ENCODE peak calls at places on chromosome X, in ten cellular contexts. Q, B, W, F, S, U, A, Z, V and P are unnamed samples.

GRCh38 chrX:37684918-37685317 is 673 bp upstream of the XK start:
- DNase-seq in Q (no peak), B (no peak), W (no peak), F (no peak), S (peak; percentile 51), U (no peak), A (no peak), Z (no peak), V (no peak), P (no peak)

GRCh38 chrX:122567911-122568310 is 616.2 kb upstream of the GRIA3 start:
- DNase-seq in Q (no peak), B (peak; percentile 35), W (no peak), F (no peak), S (no peak), U (no peak), A (no peak), Z (no peak), V (no peak), P (no peak)

GRCh38 chrX:21487832-21488231 is 113.6 kb downstream of the CNKSR2 start:
- DNase-seq in Q (no peak), B (no peak), W (no peak), F (no peak), S (no peak), U (no peak), A (no peak), Z (no peak), V (no peak), P (no peak)

GRCh38 chrX:19893722-19894121 is 6.3 kb upstream of the SH3KBP1 start:
- DNase-seq in Q (no peak), B (peak; percentile 76), W (no peak), F (no peak), S (no peak), U (peak; percentile 47), A (no peak), Z (no peak), V (no peak), P (no peak)

GRCh38 chrX:153766098-153766817 is 2.2 kb downstream of the PLXNB3 start:
- DNase-seq in Q (peak; percentile 39), B (peak; percentile 47), W (no peak), F (no peak), S (peak; percentile 88), U (peak; percentile 62), A (no peak), Z (no peak), V (peak; percentile 65), P (peak; percentile 37)

GRCh38 chrX:16843208-16843909 is 26.8 kb downstream of the RBBP7 start:
- DNase-seq in Q (no peak), B (no peak), W (no peak), F (no peak), S (no peak), U (no peak), A (no peak), Z (no peak), V (no peak), P (no peak)

GRCh38 chrX:54708404-54708803 is 89.7 kb downstream of the ITIH6 start:
- DNase-seq in Q (no peak), B (no peak), W (no peak), F (no peak), S (no peak), U (no peak), A (no peak), Z (no peak), V (no peak), P (no peak)

GRCh38 chrX:152635941-152636340 is 1.8 kb upstream of the GABRQ start:
- DNase-seq in Q (no peak), B (peak; percentile 61), W (no peak), F (no peak), S (peak; percentile 44), U (peak; percentile 40), A (no peak), Z (peak; percentile 13), V (peak; percentile 84), P (no peak)

GRCh38 chrX:55210931-55211677 is 9.0 kb upstream of the PAGE5 start:
- DNase-seq in Q (no peak), B (no peak), W (no peak), F (no peak), S (no peak), U (no peak), A (no peak), Z (no peak), V (no peak), P (no peak)

GRCh38 chrX:57286507-57287251 is at the start of gene FAAH2:
- DNase-seq in Q (peak; percentile 23), B (no peak), W (no peak), F (no peak), S (no peak), U (no peak), A (peak; percentile 27), Z (no peak), V (peak; percentile 87), P (peak; percentile 24)

GRCh38 chrX:141724186-141724585 is 25.6 kb upstream of the SPANXD start:
- DNase-seq in Q (no peak), B (no peak), W (no peak), F (no peak), S (no peak), U (no peak), A (no peak), Z (no peak), V (no peak), P (no peak)

GRCh38 chrX:112851806-112852205 is 11.2 kb upstream of the AMOT start:
- DNase-seq in Q (peak; percentile 70), B (peak; percentile 58), W (no peak), F (no peak), S (no peak), U (no peak), A (no peak), Z (no peak), V (no peak), P (peak; percentile 50)

GRCh38 chrX:40871385-40872082 is 136.2 kb upstream of the MED14 start:
- DNase-seq in Q (peak; percentile 53), B (peak; percentile 36), W (no peak), F (no peak), S (no peak), U (no peak), A (no peak), Z (no peak), V (no peak), P (peak; percentile 51)

GRCh38 chrX:41085883-41086626 is 810 bp downstream of the USP9X start:
- DNase-seq in Q (peak; percentile 67), B (peak; percentile 30), W (peak; percentile 82), F (no peak), S (peak; percentile 61), U (no peak), A (peak; percentile 10), Z (peak; percentile 14), V (peak; percentile 86), P (peak; percentile 48)

GRCh38 chrX:94041881-94042280 is 367.9 kb downstream of the FAM133A start:
- DNase-seq in Q (no peak), B (no peak), W (no peak), F (no peak), S (no peak), U (no peak), A (no peak), Z (no peak), V (no peak), P (no peak)

GRCh38 chrX:19683817-19684216 is 168.5 kb upstream of the MAP3K15 start:
- DNase-seq in Q (no peak), B (no peak), W (no peak), F (no peak), S (no peak), U (no peak), A (no peak), Z (no peak), V (no peak), P (no peak)

GRCh38 chrX:105645667-105646354 is 176.5 kb upstream of the NRK start:
- DNase-seq in Q (no peak), B (no peak), W (no peak), F (no peak), S (no peak), U (no peak), A (no peak), Z (no peak), V (no peak), P (no peak)

GRCh38 chrX:57573754-57574153 is 18.1 kb upstream of the ZXDB start:
- DNase-seq in Q (no peak), B (no peak), W (no peak), F (no peak), S (peak; percentile 57), U (no peak), A (no peak), Z (no peak), V (peak; percentile 72), P (no peak)

GRCh38 chrX:101659601-101660063 is at the start of gene ARMCX2:
- DNase-seq in Q (peak; percentile 59), B (peak; percentile 67), W (peak; percentile 79), F (no peak), S (no peak), U (peak; percentile 50), A (no peak), Z (peak; percentile 31), V (peak; percentile 75), P (peak; percentile 66)